ENCODE peak calls at places on chromosomes 5 and 9, in four cellular contexts. T is A549, X is IMR-90, O is K562. L is an unnamed sample.

GRCh38 chr9:35920004-35920658 is 10.8 kb downstream of the SPAAR start:
- DNase-seq in X (no peak), T (no peak), O (no peak), L (no peak)

GRCh38 chr5:139171779-139172404 is 26.3 kb downstream of the SIL1 start:
- DNase-seq in O (no peak), T (no peak), X (no peak), L (no peak)

GRCh38 chr5:28779161-28779754 is 1740.9 kb upstream of the CDH9 start:
- DNase-seq in O (no peak), X (no peak), T (peak; percentile 31), L (no peak)

GRCh38 chr9:137615387-137615871 is 3.4 kb upstream of the EHMT1 start:
- DNase-seq in O (no peak), T (no peak), X (no peak), L (no peak)

GRCh38 chr5:178108966-178109365 is 4.4 kb upstream of the N4BP3 start:
- DNase-seq in X (no peak), O (no peak), T (no peak), L (no peak)

GRCh38 chr9:34204011-34204635 is 25.3 kb downstream of the UBAP1 start:
- DNase-seq in O (no peak), T (peak; percentile 29), X (no peak), L (no peak)

GRCh38 chr5:110356687-110357086 is 369.8 kb downstream of the TMEM232 start:
- DNase-seq in X (no peak), T (no peak), O (no peak), L (no peak)

GRCh38 chr5:157057459-157058370 is 1.2 kb downstream of the HAVCR1 start:
- DNase-seq in X (no peak), O (no peak), T (peak; percentile 63), L (no peak)

GRCh38 chr5:180649297-180650039 is at the start of gene FLT4:
- DNase-seq in O (peak; percentile 49), T (no peak), X (no peak), L (no peak)

GRCh38 chr9:7570107-7570720 is 229.4 kb downstream of the DMAC1 start:
- DNase-seq in X (peak; percentile 33), T (peak; percentile 57), O (peak; percentile 11), L (peak; percentile 30)

GRCh38 chr5:36607114-36607561 is 732 bp downstream of the SLC1A3 start:
- DNase-seq in O (no peak), X (peak; percentile 30), T (peak; percentile 7), L (no peak)

DNA sequence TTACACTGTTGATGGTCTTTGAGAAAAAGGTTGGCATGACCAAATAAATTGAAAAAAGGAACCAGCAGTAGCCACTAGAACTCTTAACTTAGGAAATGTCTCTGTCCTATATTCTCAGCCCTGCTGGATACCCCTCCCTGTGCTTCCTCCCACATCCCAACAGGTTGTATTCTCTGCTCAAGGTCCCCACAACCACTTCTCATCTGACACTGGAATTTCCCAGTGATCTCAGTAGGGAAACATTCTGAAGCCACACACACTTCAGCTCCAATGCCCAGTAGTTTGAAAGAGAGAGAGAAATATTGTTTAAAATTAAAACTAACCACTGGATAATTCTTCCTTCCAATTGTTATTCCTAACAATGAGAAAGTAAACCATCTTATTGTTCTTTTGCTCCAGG is 30.0 kb upstream of the NREP start:
- DNase-seq in T (no peak), X (peak; percentile 50), O (no peak), L (no peak)
- TF ChIP-seq ELK1 in T (no peak), X (no peak), O (no peak), L (no peak)

DNA sequence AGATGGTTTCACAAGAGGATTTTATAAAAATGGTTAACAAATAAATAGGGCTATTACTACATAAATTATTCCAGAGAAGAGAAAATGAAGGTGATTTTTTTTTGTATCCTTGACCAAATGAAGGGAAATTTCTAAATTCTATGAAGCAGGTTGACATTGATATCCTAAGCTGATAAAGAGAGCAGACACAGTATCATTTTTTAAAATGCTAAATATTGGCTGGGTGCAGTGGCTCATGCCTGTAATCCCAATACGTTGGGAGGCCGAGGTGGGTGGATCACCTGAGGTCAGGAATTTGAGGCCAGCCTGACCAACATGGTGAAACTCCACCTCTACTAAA is 20.4 kb upstream of the UBTD2 start:
- DNase-seq in T (no peak), O (no peak), X (no peak), L (no peak)
- TF ChIP-seq ELK1 in T (no peak), O (no peak), X (no peak), L (no peak)

GRCh38 chr9:135908334-135909204 is 1.2 kb upstream of the CAMSAP1 start:
- DNase-seq in X (no peak), O (no peak), T (no peak), L (no peak)
- TF ChIP-seq ELK1 in X (no peak), O (no peak), T (no peak), L (no peak)

GRCh38 chr9:22201256-22201655 is 192.2 kb upstream of the CDKN2B start:
- DNase-seq in T (no peak), X (no peak), O (no peak), L (no peak)
- TF ChIP-seq ELK1 in T (no peak), X (no peak), O (no peak), L (no peak)

GRCh38 chr5:175344331-175345200 is 99.4 kb downstream of the DRD1 start:
- DNase-seq in X (peak; percentile 50), T (peak; percentile 82), O (no peak), L (no peak)
- TF ChIP-seq ELK1 in X (no peak), T (no peak), O (no peak), L (no peak)

L was measured in GM12878.